ENCODE peak calls at places on chromosomes 7 and 10, in eight cellular contexts. J is lung, X is HCT116, V is SK-N-SH, B is H1, G is pancreas, O is A549, W is WERI-Rb-1. U is an unnamed sample.

GRCh38 chr10:124000792-124001201 is 92.6 kb downstream of the CHST15 start:
- DNase-seq in J (peak; percentile 27), X (no peak), V (no peak), B (no peak), G (no peak), O (no peak), W (no peak), U (no peak)

GRCh38 chr7:36145686-36146085 is 7.4 kb upstream of the EEPD1 start:
- DNase-seq in J (no peak), X (no peak), V (no peak), B (no peak), G (no peak), O (no peak), W (no peak), U (no peak)

GRCh38 chr10:13470270-13470669 is 58.5 kb downstream of the BEND7 start:
- DNase-seq in J (no peak), X (no peak), V (no peak), B (no peak), G (no peak), O (no peak), W (no peak), U (no peak)

GRCh38 chr7:8564296-8564695 is 130.9 kb downstream of the NXPH1 start:
- DNase-seq in J (no peak), X (no peak), V (no peak), B (no peak), G (no peak), O (no peak), W (no peak), U (no peak)

GRCh38 chr10:132207536-132208488 is 21.1 kb downstream of the DPYSL4 start:
- DNase-seq in J (no peak), X (no peak), V (no peak), B (no peak), G (peak; percentile 14), O (no peak), W (no peak), U (peak; percentile 77)

GRCh38 chr7:148264933-148265557 is 325.5 kb upstream of the C7orf33 start:
- DNase-seq in J (no peak), X (peak; percentile 24), V (peak; percentile 64), B (no peak), G (no peak), O (peak; percentile 57), W (peak; percentile 30), U (no peak)

GRCh38 chr7:129298268-129298893 is 73.6 kb downstream of the AHCYL2 start:
- DNase-seq in J (no peak), X (peak; percentile 26), V (peak; percentile 65), B (no peak), G (peak; percentile 34), O (peak; percentile 49), W (peak; percentile 45), U (no peak)

GRCh38 chr7:94452257-94452656 is 57.4 kb upstream of the CASD1 start:
- DNase-seq in J (no peak), X (no peak), V (no peak), B (no peak), G (no peak), O (no peak), W (peak; percentile 73), U (no peak)

GRCh38 chr10:109037978-109038377 is 885.3 kb downstream of the XPNPEP1 start:
- DNase-seq in J (no peak), X (no peak), V (no peak), B (no peak), G (no peak), O (no peak), W (no peak), U (no peak)

GRCh38 chr10:72087969-72088878 is at the start of gene SPOCK2:
- DNase-seq in J (no peak), X (no peak), V (peak; percentile 79), B (no peak), G (no peak), O (no peak), W (no peak), U (peak; percentile 30)

GRCh38 chr7:1943933-1944618 is 274.0 kb downstream of the ELFN1 start:
- DNase-seq in J (no peak), X (no peak), V (no peak), B (no peak), G (no peak), O (no peak), W (no peak), U (no peak)

GRCh38 chr10:43901744-43902504 is 253.2 kb upstream of the ZNF32 start:
- DNase-seq in J (no peak), X (no peak), V (no peak), B (no peak), G (no peak), O (no peak), W (no peak), U (no peak)

GRCh38 chr10:122515588-122516231 is 44.8 kb upstream of the DMBT1 start:
- DNase-seq in J (no peak), X (no peak), V (no peak), B (no peak), G (no peak), O (no peak), W (no peak), U (no peak)

GRCh38 chr7:879706-880105 is 3.4 kb downstream of the GET4 start:
- DNase-seq in J (no peak), X (no peak), V (no peak), B (no peak), G (peak; percentile 9), O (no peak), W (no peak), U (no peak)

GRCh38 chr10:43843331-43844101 is 194.8 kb upstream of the ZNF32 start:
- DNase-seq in J (peak; percentile 41), X (no peak), V (no peak), B (no peak), G (no peak), O (no peak), W (no peak), U (no peak)

GRCh38 chr10:106504536-106504935 is 660.0 kb downstream of the SORCS1 start:
- DNase-seq in J (no peak), X (no peak), V (no peak), B (no peak), G (no peak), O (no peak), W (no peak), U (no peak)

GRCh38 chr10:70192325-70192966 is 22.1 kb upstream of the SAR1A start:
- DNase-seq in J (no peak), X (no peak), V (no peak), B (no peak), G (no peak), O (no peak), W (peak; percentile 29), U (no peak)

DNA sequence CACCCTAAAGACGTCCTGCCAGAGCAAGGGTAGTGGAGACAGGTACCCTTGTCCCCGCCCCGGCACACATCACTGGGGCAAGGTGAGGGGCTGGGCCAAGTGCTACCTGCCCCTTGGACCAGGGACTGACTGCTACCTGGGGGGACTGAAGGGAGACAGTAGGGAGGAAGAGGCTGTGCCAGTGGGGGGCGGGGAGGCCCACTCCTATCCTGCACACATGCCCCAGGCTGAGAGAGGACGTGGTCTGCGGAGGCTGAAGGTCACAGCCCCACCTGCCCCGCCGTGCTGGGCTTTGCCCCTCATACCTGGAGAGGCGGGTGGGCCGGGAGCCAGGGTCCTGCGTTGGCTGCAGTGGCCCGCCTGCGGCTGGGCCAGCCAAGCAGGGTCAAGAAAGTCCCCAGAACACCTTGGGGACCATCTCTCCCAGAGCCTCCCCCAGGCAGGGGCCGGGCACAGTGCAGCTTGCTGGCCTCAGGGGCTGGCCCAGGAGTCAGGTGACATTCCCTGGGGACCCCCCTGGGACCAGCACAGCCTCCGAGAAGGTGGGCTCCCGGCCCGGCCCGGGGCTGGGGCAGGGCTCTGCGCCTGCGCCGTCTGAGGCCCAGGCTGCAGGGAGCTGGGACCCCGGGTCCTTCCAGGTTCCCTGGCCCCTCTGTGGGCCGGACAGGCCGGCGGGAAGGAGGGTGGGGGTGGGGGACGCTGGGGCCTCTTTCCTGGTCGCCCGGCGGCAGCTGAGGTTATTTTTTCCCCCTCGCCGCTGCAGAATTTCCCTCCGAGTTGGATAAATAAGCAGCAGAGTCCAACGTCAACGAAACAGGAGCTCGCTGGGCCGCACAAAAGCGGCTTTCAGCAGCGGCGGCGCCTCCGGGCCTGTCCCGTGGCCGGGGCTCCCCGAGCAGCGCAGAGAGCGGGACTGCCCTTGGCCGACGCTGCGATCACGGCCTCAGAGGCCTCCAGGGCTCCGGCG is 9.8 kb upstream of the FZD9 start:
- DNase-seq in J (no peak), X (no peak), V (no peak), B (no peak), G (no peak), O (no peak), W (no peak), U (no peak)
- H3K27ac ChIP-seq in J (no peak overlapping the region), X (no peak overlapping the region), V (no peak overlapping the region), B (no peak overlapping the region), G (no peak overlapping the region), O (no peak overlapping the region), W (no peak overlapping the region), U (peak overlapping the region; percentile 59)

GRCh38 chr7:151117041-151117440 is 30.8 kb downstream of the AGAP3 start:
- DNase-seq in J (no peak), X (no peak), V (no peak), B (no peak), G (no peak), O (no peak), W (no peak), U (no peak)
- H3K27ac ChIP-seq in J (peak overlapping the region; percentile 58), X (peak overlapping the region; percentile 82), V (no peak overlapping the region), B (no peak overlapping the region), G (no peak overlapping the region), O (peak overlapping the region; percentile 73), W (no peak overlapping the region), U (no peak overlapping the region)

DNA sequence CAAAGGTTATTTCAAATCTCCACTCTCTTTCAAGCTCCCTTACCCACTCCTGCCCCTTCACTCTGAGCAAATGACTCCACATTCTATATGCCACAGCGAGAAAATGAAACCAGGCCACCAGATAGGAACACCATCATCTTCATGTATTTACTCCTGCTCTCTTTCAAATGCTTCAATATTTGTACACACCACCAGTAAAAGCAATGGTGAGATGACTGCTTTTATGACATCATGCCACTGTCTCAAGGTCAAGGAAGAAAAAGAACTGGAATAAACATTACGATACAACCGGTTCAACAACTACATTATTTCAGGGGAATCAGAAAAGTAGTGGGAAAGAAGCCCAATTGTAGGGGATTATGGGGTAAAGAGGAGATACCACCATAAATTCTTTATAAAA is 32.7 kb downstream of the PUS7 start:
- DNase-seq in J (no peak), X (no peak), V (no peak), B (no peak), G (no peak), O (no peak), W (no peak), U (no peak)
- H3K27ac ChIP-seq in J (no peak overlapping the region), X (no peak overlapping the region), V (no peak overlapping the region), B (no peak overlapping the region), G (no peak overlapping the region), O (peak overlapping the region; percentile 40), W (no peak overlapping the region), U (no peak overlapping the region)

DNA sequence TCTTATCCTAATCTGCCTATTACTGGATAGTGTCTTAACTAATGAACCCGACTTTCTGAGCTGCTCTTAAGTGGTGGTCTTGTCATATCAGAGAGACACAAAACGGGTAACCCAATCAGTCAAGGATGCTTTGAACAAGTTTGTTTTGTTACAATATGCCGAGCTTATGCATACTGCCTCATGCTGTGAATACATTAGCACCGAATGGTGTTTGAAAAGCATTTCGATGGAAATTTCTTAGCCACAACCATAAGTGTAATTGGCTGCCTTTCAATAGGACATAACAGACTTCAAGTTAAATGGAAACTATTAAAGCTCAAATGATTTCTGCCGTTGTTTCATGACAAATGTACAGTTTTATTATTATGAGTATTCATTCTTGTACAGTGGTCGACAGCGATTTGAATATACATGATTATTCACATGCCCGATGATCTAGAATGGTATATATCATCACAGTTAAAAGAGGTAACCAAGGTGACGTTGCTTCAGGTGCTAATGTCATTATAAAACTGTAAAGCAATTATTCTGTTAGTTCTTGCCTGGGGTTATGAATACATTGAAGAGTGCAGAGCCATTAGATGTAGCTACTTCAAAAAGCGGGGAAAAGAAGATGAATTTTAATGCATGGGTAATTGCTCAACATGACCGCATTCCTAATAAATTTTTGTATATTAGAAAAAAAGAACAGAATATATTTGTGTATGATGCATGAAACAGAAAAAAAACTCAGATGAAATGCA is 118.8 kb downstream of the EBF3 start:
- DNase-seq in J (no peak), X (no peak), V (no peak), B (no peak), G (no peak), O (no peak), W (no peak), U (no peak)
- H3K27ac ChIP-seq in J (no peak overlapping the region), X (no peak overlapping the region), V (no peak overlapping the region), B (no peak overlapping the region), G (no peak overlapping the region), O (no peak overlapping the region), W (peak overlapping the region; percentile 89), U (no peak overlapping the region)